ENCODE peak calls at places on chromosomes 13 and 19, in five cellular contexts. O is M059J; A is cerebellar nuclear complex; F is activated T-helper 1 cell treated with anti-CD3 and anti-CD28 coated beads, Interleukin-12 subunit alpha, Interleukin-12 subunit beta, Interleukin-2, Interleukin-4 antibody, amounts not matched to agents 30 ng/mL and 10 ng/mL and 1 ng/mL, durations not matched to agents 14 hours and 24 hours and 36 hours; V is AG08396. L is an unnamed sample.
A peak's percentile ranks its signal among the peaks of the same experiment; 100 is the strongest.

GRCh38 chr19:54156953-54157352 is 2.6 kb downstream of the LENG1 start:
- DNase-seq in O (no peak), A (no peak), F (no peak), V (no peak), L (no peak)

GRCh38 chr13:60509601-60510386 is 112.8 kb downstream of the TDRD3 start:
- DNase-seq in O (peak; percentile 22), A (no peak), F (no peak), V (no peak), L (no peak)

GRCh38 chr13:72255908-72256307 is 388.9 kb upstream of the DACH1 start:
- DNase-seq in O (peak; percentile 63), A (no peak), F (no peak), V (no peak), L (no peak)

GRCh38 chr19:58009666-58010301 is 7.2 kb upstream of the ZNF606 start:
- DNase-seq in O (peak; percentile 62), A (peak; percentile 35), F (peak; percentile 53), V (peak; percentile 85), L (peak; percentile 87)

GRCh38 chr19:46475976-46476375 is 4.6 kb upstream of the PNMA8A start:
- DNase-seq in O (no peak), A (no peak), F (no peak), V (no peak), L (no peak)

GRCh38 chr19:10505583-10506229 is 2.5 kb upstream of the KEAP1 start:
- DNase-seq in O (peak; percentile 24), A (no peak), F (peak; percentile 75), V (peak; percentile 78), L (peak; percentile 42)

GRCh38 chr19:17931532-17932191 is 1.2 kb upstream of the CCDC124 start:
- DNase-seq in O (no peak), A (no peak), F (no peak), V (no peak), L (no peak)

GRCh38 chr13:103195762-103196161 is 129.5 kb upstream of the SLC10A2 start:
- DNase-seq in O (no peak), A (no peak), F (no peak), V (no peak), L (no peak)

GRCh38 chr13:35723820-35724219 is 247.3 kb upstream of the MAB21L1 start:
- DNase-seq in O (no peak), A (no peak), F (no peak), V (no peak), L (no peak)

GRCh38 chr13:44497801-44498200 is 78.3 kb downstream of the TSC22D1 start:
- DNase-seq in O (no peak), A (no peak), F (no peak), V (no peak), L (no peak)

L was measured in stimulated activated naive B cell treated with anti-CD40 and anti-IgM and Interleukin-4, amounts not matched to agents 10 μg/mL and 1 μg/mL and 100 μg/mL, for 72 hours.